ENCODE peak calls at places on chromosome 14, in four cellular contexts. X is K562, R is HL-60, C is GM12878. E is an unnamed sample.

GRCh38 chr14:20455355-20456300 is 602 bp downstream of the APEX1 start:
- DNase-seq in X (peak; percentile 58), R (peak; percentile 74), C (no peak), E (no peak)

GRCh38 chr14:29321646-29322045 is 555.1 kb downstream of the FOXG1 start:
- DNase-seq in X (no peak), R (no peak), C (no peak), E (no peak)

GRCh38 chr14:104827173-104828055 is 26.5 kb downstream of the ZBTB42 start:
- DNase-seq in X (peak; percentile 69), R (peak; percentile 48), C (no peak), E (peak; percentile 70)

GRCh38 chr14:89486961-89487360 is 69.9 kb upstream of the FOXN3 start:
- DNase-seq in X (no peak), R (peak; percentile 71), C (no peak), E (no peak)

GRCh38 chr14:67442139-67442906 is 30.4 kb upstream of the PLEK2 start:
- DNase-seq in X (no peak), R (no peak), C (no peak), E (no peak)

GRCh38 chr14:104212206-104213095 is 74.1 kb downstream of the KIF26A start:
- DNase-seq in X (no peak), R (no peak), C (no peak), E (no peak)

GRCh38 chr14:38989917-38990546 is 113.0 kb downstream of the SEC23A start:
- DNase-seq in X (no peak), R (no peak), C (peak; percentile 32), E (no peak)

GRCh38 chr14:72215080-72215479 is 282.9 kb downstream of the RGS6 start:
- DNase-seq in X (no peak), R (no peak), C (no peak), E (no peak)

GRCh38 chr14:93219103-93219726 is 12.2 kb downstream of the UBR7 start:
- DNase-seq in X (no peak), R (peak; percentile 57), C (no peak), E (no peak)

GRCh38 chr14:102262894-102263462 is 42.0 kb downstream of the MOK start:
- DNase-seq in X (no peak), R (no peak), C (no peak), E (no peak)

GRCh38 chr14:55523321-55523720 is 56.7 kb upstream of the KTN1 start:
- DNase-seq in X (no peak), R (no peak), C (no peak), E (no peak)

GRCh38 chr14:22472466-22472865 is 116.6 kb downstream of the DAD1 start:
- DNase-seq in X (no peak), R (no peak), C (no peak), E (no peak)

GRCh38 chr14:56552615-56553014 is 27.0 kb upstream of the TMEM260 start:
- DNase-seq in X (no peak), R (no peak), C (no peak), E (no peak)

GRCh38 chr14:26846388-26846787 is 248.6 kb upstream of the NOVA1 start:
- DNase-seq in X (peak; percentile 11), R (no peak), C (no peak), E (no peak)

GRCh38 chr14:20530771-20531571 is 25.6 kb downstream of the RNASE10 start:
- DNase-seq in X (peak; percentile 13), R (peak; percentile 81), C (peak; percentile 21), E (no peak)

GRCh38 chr14:38941485-38941884 is 161.6 kb downstream of the SEC23A start:
- DNase-seq in X (no peak), R (no peak), C (no peak), E (no peak)

GRCh38 chr14:71789005-71789404 is 143.2 kb upstream of the RGS6 start:
- DNase-seq in X (no peak), R (no peak), C (no peak), E (no peak)

GRCh38 chr14:87810711-87811110 is 182.3 kb downstream of the GALC start:
- DNase-seq in X (peak; percentile 7), R (no peak), C (no peak), E (no peak)

GRCh38 chr14:37122288-37122687 is 50.1 kb downstream of the SLC25A21 start:
- DNase-seq in X (no peak), R (no peak), C (no peak), E (no peak)

GRCh38 chr14:20350280-20350679 is 6.8 kb downstream of the PARP2 start:
- DNase-seq in X (no peak), R (no peak), C (no peak), E (no peak)

GRCh38 chr14:26841920-26842741 is 244.3 kb upstream of the NOVA1 start:
- DNase-seq in X (no peak), R (no peak), C (no peak), E (no peak)

GRCh38 chr14:63342381-63342780 is 23.6 kb upstream of the GPHB5 start:
- DNase-seq in X (no peak), R (no peak), C (no peak), E (no peak)

GRCh38 chr14:72588521-72588920 is 305.4 kb downstream of the DPF3 start:
- DNase-seq in X (no peak), R (no peak), C (peak; percentile 39), E (no peak)

GRCh38 chr14:22814945-22815713 is at the start of gene SLC7A7:
- DNase-seq in X (no peak), R (peak; percentile 44), C (no peak), E (no peak)

GRCh38 chr14:68790656-68791077 is 2.2 kb downstream of the ZFP36L1 start:
- DNase-seq in X (no peak), R (no peak), C (no peak), E (no peak)

GRCh38 chr14:68791078-68791983 is 1.5 kb downstream of the ZFP36L1 start:
- DNase-seq in X (no peak), R (no peak), C (no peak), E (no peak)

GRCh38 chr14:68788275-68789001 is 4.4 kb downstream of the ZFP36L1 start:
- DNase-seq in X (no peak), R (no peak), C (no peak), E (no peak)

GRCh38 chr14:68789002-68789797 is 3.7 kb downstream of the ZFP36L1 start:
- DNase-seq in X (peak; percentile 67), R (peak; percentile 63), C (no peak), E (no peak)

GRCh38 chr14:68789798-68790655 is 2.8 kb downstream of the ZFP36L1 start:
- DNase-seq in X (no peak), R (no peak), C (no peak), E (no peak)
- TF ChIP-seq SPI1 in X (no peak), R (no peak), C (no peak), E (no peak)

DNA sequence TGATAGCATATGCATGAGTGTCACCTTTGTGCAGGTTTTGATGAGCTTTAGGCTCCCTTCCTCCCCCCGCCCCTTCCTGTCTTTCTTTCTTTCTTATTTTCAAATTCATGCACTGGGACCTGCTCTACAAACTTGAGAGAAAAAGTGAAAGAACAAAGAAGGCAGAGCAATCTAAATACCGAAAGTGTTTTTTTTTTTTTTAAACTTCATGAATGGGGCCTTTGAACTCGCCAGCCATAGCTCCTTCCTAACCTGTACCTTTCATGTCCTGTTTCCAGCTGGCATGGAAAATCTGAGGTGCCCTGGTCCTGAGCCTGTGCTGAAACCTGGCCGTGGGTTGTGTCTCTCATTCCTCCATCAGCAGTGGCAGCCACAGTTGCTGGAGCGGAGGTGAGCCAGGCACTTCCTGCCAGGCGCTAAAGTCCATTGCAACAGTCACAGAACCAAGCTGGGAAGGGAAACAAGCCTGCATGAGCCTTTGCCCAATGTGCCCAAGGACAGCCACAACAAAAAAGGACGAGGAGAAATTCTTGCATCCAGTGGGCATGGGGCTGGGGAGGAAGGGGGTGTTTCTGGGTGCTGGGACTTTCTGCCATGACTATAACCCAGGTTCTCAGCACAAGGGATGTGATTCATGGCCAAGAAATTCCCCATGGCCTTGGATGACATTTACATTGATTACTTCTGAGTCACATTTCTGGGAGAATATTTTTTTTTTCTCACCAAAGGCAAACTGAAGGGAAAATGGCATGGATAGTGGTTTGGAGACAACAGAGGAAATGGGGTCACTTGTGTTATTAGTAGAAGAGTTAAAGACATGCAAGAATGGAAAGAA is 102.7 kb downstream of the TMEM30B start:
- DNase-seq in X (no peak), R (no peak), C (no peak), E (no peak)
- TF ChIP-seq POLR2AphosphoS5 in X (no peak), R (no peak), C (no peak), E (no peak)

DNA sequence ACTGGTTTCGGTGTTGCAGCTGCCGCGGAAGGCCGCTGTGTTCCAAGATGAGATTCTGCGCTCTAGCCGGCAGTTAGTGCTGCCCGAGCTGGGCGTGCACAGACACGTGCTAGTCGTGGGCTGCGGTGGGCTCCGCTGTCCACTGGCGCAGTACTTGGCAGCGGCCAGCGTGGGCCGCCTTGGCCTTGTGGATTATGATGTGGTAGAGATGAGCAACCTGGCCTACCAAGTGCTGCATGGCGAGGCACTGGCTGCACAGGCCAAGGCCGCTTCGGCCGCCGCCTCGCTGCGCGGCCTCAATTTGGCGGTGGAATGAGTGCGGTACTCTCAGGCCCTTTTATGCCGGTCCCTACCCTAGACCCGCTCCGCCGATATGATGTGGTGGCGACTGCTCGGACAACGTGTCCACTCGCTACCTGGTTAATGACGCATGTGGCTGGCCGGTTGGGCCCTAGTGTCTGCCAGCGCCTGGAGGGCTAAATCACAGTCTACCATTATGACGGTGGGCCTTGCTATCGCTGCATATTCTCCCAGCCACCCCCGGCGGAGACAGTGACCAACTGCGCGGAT is 102.2 kb downstream of the SNAPC1 start:
- DNase-seq in X (no peak), R (no peak), C (no peak), E (no peak)
- TF ChIP-seq SPI1 in X (no peak), R (no peak), C (no peak), E (no peak)

GRCh38 chr14:74585406-74586335 is 26.4 kb downstream of the LTBP2 start:
- DNase-seq in X (no peak), R (no peak), C (no peak), E (no peak)

GRCh38 chr14:74584966-74585365 is 27.1 kb downstream of the LTBP2 start:
- DNase-seq in X (no peak), R (no peak), C (no peak), E (no peak)

GRCh38 chr14:74580275-74580672 is 31.8 kb downstream of the LTBP2 start:
- DNase-seq in X (no peak), R (no peak), C (no peak), E (no peak)

GRCh38 chr14:74583689-74584434 is 28.2 kb downstream of the LTBP2 start:
- DNase-seq in X (no peak), R (no peak), C (no peak), E (no peak)

DNA sequence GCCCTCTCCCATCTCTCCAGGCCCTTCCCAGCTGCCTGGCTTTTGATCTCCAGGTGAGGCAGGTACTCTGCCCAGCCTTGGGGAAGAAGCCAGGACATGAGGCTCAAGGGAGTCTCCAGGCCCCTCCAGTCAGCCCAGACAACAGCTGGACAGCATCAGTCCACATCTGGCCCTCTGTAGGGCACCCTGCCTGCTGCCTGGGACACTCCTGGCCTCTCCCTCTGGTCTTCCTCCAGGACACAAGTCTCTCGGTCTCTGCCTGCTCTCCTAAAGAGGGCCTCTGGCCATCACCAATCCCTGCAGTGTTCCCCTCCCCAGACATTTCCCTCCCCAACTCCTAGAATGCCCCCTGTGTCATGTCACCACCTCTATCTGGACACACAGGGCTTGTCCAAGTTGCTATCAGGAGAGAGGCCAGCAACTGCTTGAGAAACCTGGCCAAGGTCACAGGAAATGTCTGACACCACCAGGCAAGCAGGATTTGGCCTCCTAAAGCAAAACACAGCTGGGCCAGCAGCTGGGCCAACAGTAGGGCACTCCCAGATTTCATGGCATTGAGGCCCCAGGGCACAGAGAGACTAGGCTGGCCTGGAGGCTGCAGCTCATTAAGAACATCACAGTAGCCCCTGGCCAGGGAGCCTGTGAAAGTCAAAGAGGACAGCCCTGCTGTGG is 29.0 kb downstream of the LTBP2 start:
- DNase-seq in X (no peak), R (no peak), C (no peak), E (no peak)
- TF ChIP-seq POLR2AphosphoS5 in X (no peak), R (no peak), C (no peak), E (no peak)

E was measured in GM12891.